ENCODE peak calls at places on chromosomes 4 and X, in seven cellular contexts. One of them, this sample, is unnamed.

GRCh38 chr4:143294310-143294709 is 42.4 kb upstream of the GAB1 start:
- DNase-seq in activated CD8-positive, alpha-beta memory T cell treated with anti-CD3 and anti-CD28 coated beads, Interleukin-2, amount 50 U/mL, for 48 hours: no peak
- DNase-seq in stimulated activated CD4-positive, alpha-beta T cell treated with anti-CD3 and anti-CD28 coated beads, Interleukin-2, amount 100 ng/mL, for 24 hours: no peak
- DNase-seq in choroid plexus epithelial cell: no peak
- DNase-seq in substantia nigra: no peak
- DNase-seq in ELR: no peak
- DNase-seq in EL: no peak
- DNase-seq in this sample: no peak

GRCh38 chr4:75710246-75710645 is 14.1 kb upstream of the USO1 start:
- DNase-seq in activated CD8-positive, alpha-beta memory T cell treated with anti-CD3 and anti-CD28 coated beads, Interleukin-2, amount 50 U/mL, for 48 hours: no peak
- DNase-seq in stimulated activated CD4-positive, alpha-beta T cell treated with anti-CD3 and anti-CD28 coated beads, Interleukin-2, amount 100 ng/mL, for 24 hours: no peak
- DNase-seq in choroid plexus epithelial cell: peak; percentile 28
- DNase-seq in substantia nigra: no peak
- DNase-seq in ELR: no peak
- DNase-seq in EL: no peak
- DNase-seq in this sample: peak; percentile 11

GRCh38 chr4:120753854-120754253 is 168.7 kb downstream of the PRDM5 start:
- DNase-seq in activated CD8-positive, alpha-beta memory T cell treated with anti-CD3 and anti-CD28 coated beads, Interleukin-2, amount 50 U/mL, for 48 hours: no peak
- DNase-seq in stimulated activated CD4-positive, alpha-beta T cell treated with anti-CD3 and anti-CD28 coated beads, Interleukin-2, amount 100 ng/mL, for 24 hours: no peak
- DNase-seq in choroid plexus epithelial cell: no peak
- DNase-seq in substantia nigra: no peak
- DNase-seq in ELR: no peak
- DNase-seq in EL: no peak
- DNase-seq in this sample: no peak

GRCh38 chr4:176276710-176277109 is 7.7 kb upstream of the ASB5 start:
- DNase-seq in activated CD8-positive, alpha-beta memory T cell treated with anti-CD3 and anti-CD28 coated beads, Interleukin-2, amount 50 U/mL, for 48 hours: no peak
- DNase-seq in stimulated activated CD4-positive, alpha-beta T cell treated with anti-CD3 and anti-CD28 coated beads, Interleukin-2, amount 100 ng/mL, for 24 hours: no peak
- DNase-seq in choroid plexus epithelial cell: no peak
- DNase-seq in substantia nigra: no peak
- DNase-seq in ELR: no peak
- DNase-seq in EL: no peak
- DNase-seq in this sample: no peak

GRCh38 chr4:174663254-174663653 is 141.0 kb upstream of the HPGD start:
- DNase-seq in activated CD8-positive, alpha-beta memory T cell treated with anti-CD3 and anti-CD28 coated beads, Interleukin-2, amount 50 U/mL, for 48 hours: no peak
- DNase-seq in stimulated activated CD4-positive, alpha-beta T cell treated with anti-CD3 and anti-CD28 coated beads, Interleukin-2, amount 100 ng/mL, for 24 hours: no peak
- DNase-seq in choroid plexus epithelial cell: peak; percentile 46
- DNase-seq in substantia nigra: no peak
- DNase-seq in ELR: peak; percentile 54
- DNase-seq in EL: peak; percentile 8
- DNase-seq in this sample: no peak

GRCh38 chr4:96767815-96768480 is 928.1 kb downstream of the PDHA2 start:
- DNase-seq in activated CD8-positive, alpha-beta memory T cell treated with anti-CD3 and anti-CD28 coated beads, Interleukin-2, amount 50 U/mL, for 48 hours: no peak
- DNase-seq in stimulated activated CD4-positive, alpha-beta T cell treated with anti-CD3 and anti-CD28 coated beads, Interleukin-2, amount 100 ng/mL, for 24 hours: no peak
- DNase-seq in choroid plexus epithelial cell: peak; percentile 69
- DNase-seq in substantia nigra: no peak
- DNase-seq in ELR: no peak
- DNase-seq in EL: no peak
- DNase-seq in this sample: no peak

GRCh38 chr4:187929024-187929423 is 66.5 kb upstream of the ZFP42 start:
- DNase-seq in activated CD8-positive, alpha-beta memory T cell treated with anti-CD3 and anti-CD28 coated beads, Interleukin-2, amount 50 U/mL, for 48 hours: no peak
- DNase-seq in stimulated activated CD4-positive, alpha-beta T cell treated with anti-CD3 and anti-CD28 coated beads, Interleukin-2, amount 100 ng/mL, for 24 hours: no peak
- DNase-seq in choroid plexus epithelial cell: no peak
- DNase-seq in substantia nigra: no peak
- DNase-seq in ELR: peak; percentile 3
- DNase-seq in EL: no peak
- DNase-seq in this sample: no peak

GRCh38 chr4:87375719-87376291 is 15.2 kb downstream of the HSD17B11 start:
- DNase-seq in activated CD8-positive, alpha-beta memory T cell treated with anti-CD3 and anti-CD28 coated beads, Interleukin-2, amount 50 U/mL, for 48 hours: no peak
- DNase-seq in stimulated activated CD4-positive, alpha-beta T cell treated with anti-CD3 and anti-CD28 coated beads, Interleukin-2, amount 100 ng/mL, for 24 hours: no peak
- DNase-seq in choroid plexus epithelial cell: peak; percentile 91
- DNase-seq in substantia nigra: no peak
- DNase-seq in ELR: peak; percentile 72
- DNase-seq in EL: peak; percentile 63
- DNase-seq in this sample: peak; percentile 42

GRCh38 chrX:72128881-72129280 is 2.8 kb downstream of the RTL5 start:
- DNase-seq in activated CD8-positive, alpha-beta memory T cell treated with anti-CD3 and anti-CD28 coated beads, Interleukin-2, amount 50 U/mL, for 48 hours: no peak
- DNase-seq in stimulated activated CD4-positive, alpha-beta T cell treated with anti-CD3 and anti-CD28 coated beads, Interleukin-2, amount 100 ng/mL, for 24 hours: peak; percentile 27
- DNase-seq in choroid plexus epithelial cell: peak; percentile 19
- DNase-seq in substantia nigra: no peak
- DNase-seq in ELR: peak; percentile 38
- DNase-seq in EL: peak; percentile 20
- DNase-seq in this sample: no peak

GRCh38 chr4:86640469-86640868 is 46.4 kb downstream of the PTPN13 start:
- DNase-seq in activated CD8-positive, alpha-beta memory T cell treated with anti-CD3 and anti-CD28 coated beads, Interleukin-2, amount 50 U/mL, for 48 hours: no peak
- DNase-seq in stimulated activated CD4-positive, alpha-beta T cell treated with anti-CD3 and anti-CD28 coated beads, Interleukin-2, amount 100 ng/mL, for 24 hours: no peak
- DNase-seq in choroid plexus epithelial cell: no peak
- DNase-seq in substantia nigra: no peak
- DNase-seq in ELR: peak; percentile 2
- DNase-seq in EL: peak; percentile 12
- DNase-seq in this sample: no peak

GRCh38 chr4:186624951-186625350 is 69.6 kb upstream of the MTNR1A start:
- DNase-seq in activated CD8-positive, alpha-beta memory T cell treated with anti-CD3 and anti-CD28 coated beads, Interleukin-2, amount 50 U/mL, for 48 hours: no peak
- DNase-seq in stimulated activated CD4-positive, alpha-beta T cell treated with anti-CD3 and anti-CD28 coated beads, Interleukin-2, amount 100 ng/mL, for 24 hours: no peak
- DNase-seq in choroid plexus epithelial cell: peak; percentile 88
- DNase-seq in substantia nigra: no peak
- DNase-seq in ELR: peak; percentile 66
- DNase-seq in EL: peak; percentile 90
- DNase-seq in this sample: peak; percentile 63

GRCh38 chrX:147803948-147804347 is 107.8 kb upstream of the FMR1 start:
- DNase-seq in activated CD8-positive, alpha-beta memory T cell treated with anti-CD3 and anti-CD28 coated beads, Interleukin-2, amount 50 U/mL, for 48 hours: no peak
- DNase-seq in stimulated activated CD4-positive, alpha-beta T cell treated with anti-CD3 and anti-CD28 coated beads, Interleukin-2, amount 100 ng/mL, for 24 hours: no peak
- DNase-seq in choroid plexus epithelial cell: no peak
- DNase-seq in substantia nigra: no peak
- DNase-seq in ELR: no peak
- DNase-seq in EL: no peak
- DNase-seq in this sample: no peak

GRCh38 chr4:161256172-161256571 is 907.6 kb downstream of the FSTL5 start:
- DNase-seq in activated CD8-positive, alpha-beta memory T cell treated with anti-CD3 and anti-CD28 coated beads, Interleukin-2, amount 50 U/mL, for 48 hours: no peak
- DNase-seq in stimulated activated CD4-positive, alpha-beta T cell treated with anti-CD3 and anti-CD28 coated beads, Interleukin-2, amount 100 ng/mL, for 24 hours: no peak
- DNase-seq in choroid plexus epithelial cell: no peak
- DNase-seq in substantia nigra: no peak
- DNase-seq in ELR: no peak
- DNase-seq in EL: no peak
- DNase-seq in this sample: no peak

GRCh38 chrX:114976321-114976720 is 41.1 kb downstream of the IL13RA2 start:
- DNase-seq in activated CD8-positive, alpha-beta memory T cell treated with anti-CD3 and anti-CD28 coated beads, Interleukin-2, amount 50 U/mL, for 48 hours: no peak
- DNase-seq in stimulated activated CD4-positive, alpha-beta T cell treated with anti-CD3 and anti-CD28 coated beads, Interleukin-2, amount 100 ng/mL, for 24 hours: no peak
- DNase-seq in choroid plexus epithelial cell: peak; percentile 44
- DNase-seq in substantia nigra: no peak
- DNase-seq in ELR: peak; percentile 69
- DNase-seq in EL: peak; percentile 58
- DNase-seq in this sample: no peak